ENCODE peak calls at places on chromosome 5, in five cellular contexts. One of them, this sample, is unnamed.
A peak's percentile ranks its signal among the peaks of the same experiment; 100 is the strongest.

GRCh38 chr5:43658499-43658898 is 55.5 kb downstream of the NNT start:
- DNase-seq in B cell: no peak
- DNase-seq in KG1: no peak
- DNase-seq in hepatic stellate cell: peak; percentile 26
- DNase-seq in posterior vena cava: no peak
- DNase-seq in this sample: no peak

GRCh38 chr5:54975701-54976100 is 9.7 kb downstream of the ESM1 start:
- DNase-seq in KG1: no peak
- DNase-seq in hepatic stellate cell: no peak
- DNase-seq in posterior vena cava: no peak
- DNase-seq in B cell: no peak
- DNase-seq in this sample: no peak

GRCh38 chr5:180801596-180802324 is 846 bp downstream of the MGAT1 start:
- DNase-seq in KG1: no peak
- DNase-seq in hepatic stellate cell: no peak
- DNase-seq in posterior vena cava: no peak
- DNase-seq in B cell: no peak
- DNase-seq in this sample: no peak

GRCh38 chr5:139494832-139495231 is 12.3 kb upstream of the STING1 start:
- DNase-seq in posterior vena cava: no peak
- DNase-seq in hepatic stellate cell: no peak
- DNase-seq in KG1: no peak
- DNase-seq in B cell: no peak
- DNase-seq in this sample: no peak

GRCh38 chr5:59893061-59893435 is 478 bp downstream of the PDE4D start:
- DNase-seq in B cell: no peak
- DNase-seq in posterior vena cava: peak; percentile 68
- DNase-seq in KG1: no peak
- DNase-seq in hepatic stellate cell: no peak
- DNase-seq in this sample: peak; percentile 8

GRCh38 chr5:25604682-25605081 is 959.9 kb upstream of the CDH10 start:
- DNase-seq in posterior vena cava: no peak
- DNase-seq in hepatic stellate cell: no peak
- DNase-seq in B cell: no peak
- DNase-seq in KG1: no peak
- DNase-seq in this sample: no peak

GRCh38 chr5:139862803-139863202 is 67.2 kb downstream of the PSD2 start:
- DNase-seq in B cell: no peak
- DNase-seq in hepatic stellate cell: no peak
- DNase-seq in KG1: no peak
- DNase-seq in posterior vena cava: no peak
- DNase-seq in this sample: peak; percentile 9

GRCh38 chr5:169584998-169585451 is 1.5 kb downstream of the SPDL1 start:
- DNase-seq in KG1: no peak
- DNase-seq in posterior vena cava: no peak
- DNase-seq in B cell: no peak
- DNase-seq in hepatic stellate cell: no peak
- DNase-seq in this sample: peak; percentile 26

GRCh38 chr5:111537153-111538024 is 25.1 kb upstream of the STARD4 start:
- DNase-seq in hepatic stellate cell: no peak
- DNase-seq in B cell: no peak
- DNase-seq in KG1: no peak
- DNase-seq in posterior vena cava: no peak
- DNase-seq in this sample: no peak

GRCh38 chr5:132313961-132314432 is 19.8 kb downstream of the SLC22A4 start:
- DNase-seq in posterior vena cava: no peak
- DNase-seq in KG1: no peak
- DNase-seq in B cell: no peak
- DNase-seq in hepatic stellate cell: no peak
- DNase-seq in this sample: no peak

This sample was measured in NCI-H82.